ENCODE peak calls at places on chromosomes 11 and 22, in five cellular contexts. C is A549, I is fibroblast of mammary gland, Z is heart right ventricle, Y is cardiac fibroblast. G is an unnamed sample.

GRCh38 chr22:47367107-47367690 is 604.7 kb downstream of the TBC1D22A start:
- DNase-seq in C (no peak), I (no peak), Z (no peak), Y (no peak), G (no peak)

GRCh38 chr22:34150023-34150422 is 229.7 kb upstream of the LARGE1 start:
- DNase-seq in C (no peak), I (no peak), Z (no peak), Y (no peak), G (no peak)

GRCh38 chr22:19516378-19517170 is 7.6 kb downstream of the CLDN5 start:
- DNase-seq in C (no peak), I (no peak), Z (no peak), Y (no peak), G (no peak)

GRCh38 chr11:62457474-62457873 is 38.6 kb downstream of the SCGB1A1 start:
- DNase-seq in C (no peak), I (no peak), Z (no peak), Y (no peak), G (no peak)

GRCh38 chr11:116294630-116295029 is 478.2 kb downstream of the BUD13 start:
- DNase-seq in C (no peak), I (no peak), Z (no peak), Y (no peak), G (no peak)

GRCh38 chr11:291281-292210 is 2.6 kb downstream of the PGGHG start:
- DNase-seq in C (no peak), I (no peak), Z (no peak), Y (no peak), G (no peak)

GRCh38 chr11:18204771-18205170 is 31.8 kb downstream of the SAA4 start:
- DNase-seq in C (no peak), I (no peak), Z (no peak), Y (no peak), G (no peak)

GRCh38 chr11:61696602-61697001 is 16.4 kb downstream of the DAGLA start:
- DNase-seq in C (no peak), I (no peak), Z (no peak), Y (no peak), G (no peak)

GRCh38 chr11:60310407-60310998 is 16.6 kb upstream of the MS4A6E start:
- DNase-seq in C (no peak), I (no peak), Z (peak), Y (no peak), G (no peak)

GRCh38 chr11:122068096-122068495 is 47.9 kb downstream of the BLID start:
- DNase-seq in C (no peak), I (no peak), Z (no peak), Y (no peak), G (no peak)

GRCh38 chr11:18312012-18312411 is 9.9 kb downstream of the HPS5 start:
- DNase-seq in C (no peak), I (peak), Z (no peak), Y (peak), G (no peak)